ENCODE peak calls at places on chromosomes 3 and 15, in four cellular contexts. One of them, this sample, is unnamed.

GRCh38 chr3:44104043-44104442 is 137.6 kb upstream of the TOPAZ1 start:
- DNase-seq in A549: no peak
- DNase-seq in H1: no peak
- DNase-seq in K562: no peak
- DNase-seq in this sample: no peak

GRCh38 chr3:112738366-112738765 is 97.4 kb upstream of the CCDC80 start:
- DNase-seq in A549: no peak
- DNase-seq in H1: no peak
- DNase-seq in K562: no peak
- DNase-seq in this sample: no peak

GRCh38 chr3:124565013-124565412 is 165.2 kb upstream of the UMPS start:
- DNase-seq in A549: peak
- DNase-seq in H1: no peak
- DNase-seq in K562: peak
- DNase-seq in this sample: peak

GRCh38 chr3:155202626-155203025 is 90.9 kb downstream of the STRIT1 start:
- DNase-seq in A549: no peak
- DNase-seq in H1: no peak
- DNase-seq in K562: no peak
- DNase-seq in this sample: no peak

GRCh38 chr3:109177888-109178287 is 41.4 kb downstream of the C3orf85 start:
- DNase-seq in A549: peak
- DNase-seq in H1: no peak
- DNase-seq in K562: no peak
- DNase-seq in this sample: no peak

GRCh38 chr3:120198305-120198878 is 86.6 kb downstream of the GPR156 start:
- DNase-seq in A549: peak
- DNase-seq in H1: no peak
- DNase-seq in K562: no peak
- DNase-seq in this sample: peak

GRCh38 chr3:42247576-42248027 is 18.4 kb downstream of the CCK start:
- DNase-seq in A549: peak
- DNase-seq in H1: no peak
- DNase-seq in K562: peak
- DNase-seq in this sample: peak

GRCh38 chr3:54783611-54784010 is 144.2 kb downstream of the LRTM1 start:
- DNase-seq in A549: no peak
- DNase-seq in H1: no peak
- DNase-seq in K562: no peak
- DNase-seq in this sample: no peak

GRCh38 chr3:173589116-173589515 is 191.6 kb downstream of the NLGN1 start:
- DNase-seq in A549: no peak
- DNase-seq in H1: no peak
- DNase-seq in K562: no peak
- DNase-seq in this sample: no peak

GRCh38 chr15:77030042-77030927 is 35.4 kb downstream of the PSTPIP1 start:
- DNase-seq in A549: no peak
- DNase-seq in H1: no peak
- DNase-seq in K562: peak
- DNase-seq in this sample: no peak

GRCh38 chr3:40550168-40550567 is 25.4 kb downstream of the ZNF621 start:
- DNase-seq in A549: no peak
- DNase-seq in H1: no peak
- DNase-seq in K562: no peak
- DNase-seq in this sample: no peak

GRCh38 chr15:35674873-35675781 is 129.2 kb upstream of the DPH6 start:
- DNase-seq in A549: no peak
- DNase-seq in H1: no peak
- DNase-seq in K562: no peak
- DNase-seq in this sample: no peak

GRCh38 chr3:124413989-124414598 is 316.2 kb upstream of the UMPS start:
- DNase-seq in A549: no peak
- DNase-seq in H1: no peak
- DNase-seq in K562: no peak
- DNase-seq in this sample: no peak

GRCh38 chr3:141487419-141488345 is 855 bp downstream of the RASA2 start:
- DNase-seq in A549: peak
- DNase-seq in H1: peak
- DNase-seq in K562: peak
- DNase-seq in this sample: peak

GRCh38 chr3:98766924-98767323 is 3.8 kb downstream of the ST3GAL6 start:
- DNase-seq in A549: no peak
- DNase-seq in H1: no peak
- DNase-seq in K562: no peak
- DNase-seq in this sample: no peak

GRCh38 chr3:127473244-127474024 is 117.1 kb downstream of the TPRA1 start:
- DNase-seq in A549: peak
- DNase-seq in H1: peak
- DNase-seq in K562: peak
- DNase-seq in this sample: peak

GRCh38 chr15:42427429-42428223 is 63.3 kb downstream of the ZNF106 start:
- DNase-seq in A549: no peak
- DNase-seq in H1: no peak
- DNase-seq in K562: no peak
- DNase-seq in this sample: no peak

GRCh38 chr3:124923833-124924232 is 10.7 kb downstream of the MUC13 start:
- DNase-seq in A549: peak
- DNase-seq in H1: no peak
- DNase-seq in K562: peak
- DNase-seq in this sample: no peak

GRCh38 chr15:101043911-101044624 is 124.9 kb downstream of the LRRK1 start:
- DNase-seq in A549: no peak
- DNase-seq in H1: no peak
- DNase-seq in K562: no peak
- DNase-seq in this sample: no peak

GRCh38 chr15:101013151-101013550 is 94.0 kb downstream of the LRRK1 start:
- DNase-seq in A549: no peak
- DNase-seq in H1: no peak
- DNase-seq in K562: no peak
- DNase-seq in this sample: no peak

GRCh38 chr3:113287111-113287817 is 75.9 kb downstream of the BOC start:
- DNase-seq in A549: peak
- DNase-seq in H1: no peak
- DNase-seq in K562: peak
- DNase-seq in this sample: peak

GRCh38 chr15:89749526-89749925 is 1.5 kb downstream of the MESP1 start:
- DNase-seq in A549: no peak
- DNase-seq in H1: no peak
- DNase-seq in K562: no peak
- DNase-seq in this sample: no peak

GRCh38 chr15:31046759-31047359 is 54.7 kb downstream of the TRPM1 start:
- DNase-seq in A549: no peak
- DNase-seq in H1: no peak
- DNase-seq in K562: no peak
- DNase-seq in this sample: no peak

GRCh38 chr3:60207833-60208367 is 1043.4 kb downstream of the FHIT start:
- DNase-seq in A549: no peak
- DNase-seq in H1: no peak
- DNase-seq in K562: no peak
- DNase-seq in this sample: no peak

GRCh38 chr3:40387001-40387894 is at the start of gene ENTPD3:
- DNase-seq in A549: no peak
- DNase-seq in H1: peak
- DNase-seq in K562: peak
- DNase-seq in this sample: no peak

GRCh38 chr15:75153084-75153483 is 48.6 kb upstream of the C15orf39 start:
- DNase-seq in A549: peak
- DNase-seq in H1: no peak
- DNase-seq in K562: peak
- DNase-seq in this sample: peak

GRCh38 chr3:101954361-101954760 is 105.0 kb downstream of the NFKBIZ start:
- DNase-seq in A549: no peak
- DNase-seq in H1: no peak
- DNase-seq in K562: no peak
- DNase-seq in this sample: no peak

GRCh38 chr15:27514526-27514925 is 543.5 kb downstream of the GABRG3 start:
- DNase-seq in A549: no peak
- DNase-seq in H1: no peak
- DNase-seq in K562: no peak
- DNase-seq in this sample: no peak

GRCh38 chr3:126245811-126246727 is 65.7 kb upstream of the ALDH1L1 start:
- DNase-seq in A549: peak
- DNase-seq in H1: no peak
- DNase-seq in K562: peak
- DNase-seq in this sample: peak

GRCh38 chr3:149245738-149246451 is 24.3 kb upstream of the CP start:
- DNase-seq in A549: peak
- DNase-seq in H1: no peak
- DNase-seq in K562: no peak
- DNase-seq in this sample: peak

GRCh38 chr15:51030649-51031316 is 63.9 kb downstream of the TNFAIP8L3 start:
- DNase-seq in A549: peak
- DNase-seq in H1: no peak
- DNase-seq in K562: no peak
- DNase-seq in this sample: peak

GRCh38 chr3:154885016-154885415 is 195.1 kb upstream of the MME start:
- DNase-seq in A549: no peak
- DNase-seq in H1: no peak
- DNase-seq in K562: no peak
- DNase-seq in this sample: no peak

GRCh38 chr15:31347067-31347975 is 20.7 kb downstream of the KLF13 start:
- DNase-seq in A549: no peak
- DNase-seq in H1: no peak
- DNase-seq in K562: no peak
- DNase-seq in this sample: no peak

GRCh38 chr15:51776952-51777574 is 25.7 kb downstream of the TMOD2 start:
- DNase-seq in A549: peak
- DNase-seq in H1: no peak
- DNase-seq in K562: peak
- DNase-seq in this sample: peak

GRCh38 chr3:71433631-71434030 is 149.9 kb downstream of the FOXP1 start:
- DNase-seq in A549: no peak
- DNase-seq in H1: no peak
- DNase-seq in K562: no peak
- DNase-seq in this sample: no peak

GRCh38 chr15:57224664-57225063 is 151.6 kb upstream of the CGNL1 start:
- DNase-seq in A549: no peak
- DNase-seq in H1: no peak
- DNase-seq in K562: no peak
- DNase-seq in this sample: no peak

GRCh38 chr15:86040360-86041095 is 39.1 kb upstream of the AGBL1 start:
- DNase-seq in A549: no peak
- DNase-seq in H1: peak
- DNase-seq in K562: no peak
- DNase-seq in this sample: no peak

GRCh38 chr3:120743081-120743365 is 479 bp downstream of the GTF2E1 start:
- DNase-seq in A549: no peak
- DNase-seq in H1: no peak
- DNase-seq in K562: no peak
- DNase-seq in this sample: no peak

GRCh38 chr15:94951538-94951937 is 720.2 kb downstream of the MCTP2 start:
- DNase-seq in A549: no peak
- DNase-seq in H1: no peak
- DNase-seq in K562: no peak
- DNase-seq in this sample: no peak

GRCh38 chr3:50445919-50446318 is 57.5 kb downstream of the CACNA2D2 start:
- DNase-seq in A549: peak
- DNase-seq in H1: no peak
- DNase-seq in K562: no peak
- DNase-seq in this sample: peak
- TF ChIP-seq JUN in A549: no peak
- TF ChIP-seq JUN in H1: no peak
- TF ChIP-seq JUN in K562: no peak
- TF ChIP-seq JUN in this sample: peak

GRCh38 chr15:66893294-66893693 is 172.1 kb upstream of the SMAD3 start:
- DNase-seq in A549: no peak
- DNase-seq in H1: no peak
- DNase-seq in K562: no peak
- DNase-seq in this sample: no peak
- TF ChIP-seq CHD2 in A549: no peak
- TF ChIP-seq CHD2 in H1: no peak
- TF ChIP-seq CHD2 in K562: no peak
- TF ChIP-seq CHD2 in this sample: no peak

DNA sequence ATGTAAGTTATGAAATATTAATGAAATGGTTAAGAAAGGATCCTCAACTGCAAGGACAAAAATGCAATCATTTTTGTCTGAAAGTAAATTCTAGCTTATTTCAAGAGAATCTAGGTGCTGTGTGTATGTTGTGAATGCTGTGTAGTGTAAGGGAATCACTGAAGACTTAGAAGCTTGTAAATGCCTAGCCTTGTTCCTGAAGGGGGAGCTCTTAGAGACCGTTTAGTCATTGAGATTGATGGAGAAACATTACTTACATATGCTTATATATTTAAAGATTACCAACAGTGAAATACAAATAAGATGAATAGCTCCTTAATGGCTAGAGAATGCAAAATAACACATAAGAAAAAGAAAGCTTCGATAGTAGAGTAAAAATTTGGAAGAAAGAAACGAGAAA is 67.9 kb downstream of the CNTN4 start:
- DNase-seq in A549: peak
- DNase-seq in H1: no peak
- DNase-seq in K562: no peak
- DNase-seq in this sample: no peak
- TF ChIP-seq JUN in A549: no peak
- TF ChIP-seq JUN in H1: no peak
- TF ChIP-seq JUN in K562: no peak
- TF ChIP-seq JUN in this sample: no peak

DNA sequence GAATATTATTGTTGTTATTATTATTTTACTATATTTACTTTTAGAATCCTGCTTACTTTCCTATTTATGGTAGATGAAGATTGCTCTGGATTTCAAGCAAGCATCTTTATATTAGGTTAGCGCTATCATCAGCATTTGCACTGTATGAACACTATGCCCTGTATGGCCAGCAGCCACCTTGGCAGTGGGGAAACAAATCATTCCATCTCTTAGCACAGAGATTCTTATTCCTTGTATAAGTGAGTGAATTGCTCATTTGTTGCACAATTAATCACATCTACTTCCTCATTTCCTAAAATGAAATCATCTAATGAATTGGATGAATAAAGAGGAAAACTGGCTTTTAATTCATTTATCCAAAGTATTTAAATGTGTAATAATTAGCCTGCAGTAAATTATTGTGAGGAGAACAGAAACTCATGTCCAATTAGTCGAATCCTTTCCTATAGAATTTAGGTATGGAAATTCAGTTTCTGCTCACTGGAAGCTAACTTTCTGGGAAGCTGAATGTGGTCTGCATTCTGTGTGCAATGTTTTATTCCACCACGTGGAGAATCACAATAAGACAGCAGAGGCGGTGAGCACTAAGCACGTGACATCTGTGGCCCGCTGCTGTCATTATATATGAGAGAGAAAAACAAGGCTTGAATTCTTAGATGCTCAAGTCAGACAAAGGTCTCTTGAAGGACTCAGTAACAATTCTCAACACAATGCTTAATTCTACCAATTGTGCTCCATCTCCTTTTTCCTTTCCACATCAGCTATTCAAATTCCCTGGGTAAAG is 93.4 kb downstream of the PEX5L start:
- DNase-seq in A549: no peak
- DNase-seq in H1: no peak
- DNase-seq in K562: peak
- DNase-seq in this sample: no peak
- TF ChIP-seq CHD2 in A549: no peak
- TF ChIP-seq CHD2 in H1: no peak
- TF ChIP-seq CHD2 in K562: no peak
- TF ChIP-seq CHD2 in this sample: no peak

This sample was measured in HepG2.